ENCODE peak calls at places on chromosomes 4 and X, in ten cellular contexts. One of them, this sample, is unnamed. For H3K27me3, the result is how much of the 10 kb centered on the place peaks cover.

GRCh38 chrX:134484039-134484438 is 24.1 kb downstream of the HPRT1 start:
- DNase-seq in heart left ventricle: no peak
- DNase-seq in adrenal gland: no peak
- DNase-seq in IMR-90: peak
- DNase-seq in transverse colon: no peak
- DNase-seq in ovary: no peak
- DNase-seq in HCT116: peak
- DNase-seq in stomach: no peak
- DNase-seq in suprapubic skin: no peak
- DNase-seq in sigmoid colon: no peak
- DNase-seq in this sample: no peak

GRCh38 chr4:108166441-108167315 is 2.1 kb downstream of the LEF1 start:
- DNase-seq in heart left ventricle: no peak
- DNase-seq in adrenal gland: peak
- DNase-seq in IMR-90: no peak
- DNase-seq in transverse colon: peak
- DNase-seq in ovary: no peak
- DNase-seq in HCT116: no peak
- DNase-seq in stomach: peak
- DNase-seq in suprapubic skin: no peak
- DNase-seq in sigmoid colon: no peak
- DNase-seq in this sample: no peak

GRCh38 chrX:5236096-5236495 is 992.6 kb downstream of the NLGN4X start:
- DNase-seq in heart left ventricle: no peak
- DNase-seq in adrenal gland: no peak
- DNase-seq in IMR-90: no peak
- DNase-seq in transverse colon: no peak
- DNase-seq in ovary: no peak
- DNase-seq in HCT116: no peak
- DNase-seq in stomach: no peak
- DNase-seq in suprapubic skin: no peak
- DNase-seq in sigmoid colon: no peak
- DNase-seq in this sample: no peak

GRCh38 chrX:124507276-124507675 is 160.9 kb downstream of the SH2D1A start:
- DNase-seq in heart left ventricle: no peak
- DNase-seq in adrenal gland: no peak
- DNase-seq in IMR-90: no peak
- DNase-seq in transverse colon: no peak
- DNase-seq in ovary: no peak
- DNase-seq in HCT116: no peak
- DNase-seq in stomach: no peak
- DNase-seq in suprapubic skin: no peak
- DNase-seq in sigmoid colon: no peak
- DNase-seq in this sample: no peak

GRCh38 chr4:144787365-144788263 is 141.7 kb downstream of the HHIP start:
- DNase-seq in heart left ventricle: no peak
- DNase-seq in adrenal gland: no peak
- DNase-seq in IMR-90: peak
- DNase-seq in transverse colon: no peak
- DNase-seq in ovary: no peak
- DNase-seq in HCT116: peak
- DNase-seq in stomach: no peak
- DNase-seq in suprapubic skin: no peak
- DNase-seq in sigmoid colon: no peak
- DNase-seq in this sample: no peak

GRCh38 chr4:6128221-6128871 is 72.0 kb downstream of the JAKMIP1 start:
- DNase-seq in heart left ventricle: no peak
- DNase-seq in adrenal gland: no peak
- DNase-seq in IMR-90: no peak
- DNase-seq in transverse colon: no peak
- DNase-seq in ovary: no peak
- DNase-seq in HCT116: no peak
- DNase-seq in stomach: no peak
- DNase-seq in suprapubic skin: no peak
- DNase-seq in sigmoid colon: peak
- DNase-seq in this sample: no peak

GRCh38 chr4:16237715-16238114 is 11.4 kb upstream of the TAPT1 start:
- DNase-seq in heart left ventricle: no peak
- DNase-seq in adrenal gland: no peak
- DNase-seq in IMR-90: no peak
- DNase-seq in transverse colon: no peak
- DNase-seq in ovary: no peak
- DNase-seq in HCT116: no peak
- DNase-seq in stomach: no peak
- DNase-seq in suprapubic skin: no peak
- DNase-seq in sigmoid colon: no peak
- DNase-seq in this sample: no peak

GRCh38 chr4:108240356-108240755 is 71.6 kb upstream of the LEF1 start:
- DNase-seq in heart left ventricle: no peak
- DNase-seq in adrenal gland: no peak
- DNase-seq in IMR-90: peak
- DNase-seq in transverse colon: no peak
- DNase-seq in ovary: no peak
- DNase-seq in HCT116: no peak
- DNase-seq in stomach: no peak
- DNase-seq in suprapubic skin: no peak
- DNase-seq in sigmoid colon: no peak
- DNase-seq in this sample: no peak

GRCh38 chr4:2412534-2412884 is 5.9 kb downstream of the ZFYVE28 start:
- DNase-seq in heart left ventricle: no peak
- DNase-seq in adrenal gland: no peak
- DNase-seq in IMR-90: no peak
- DNase-seq in transverse colon: peak
- DNase-seq in ovary: no peak
- DNase-seq in HCT116: no peak
- DNase-seq in stomach: peak
- DNase-seq in suprapubic skin: no peak
- DNase-seq in sigmoid colon: no peak
- DNase-seq in this sample: no peak

GRCh38 chrX:139692908-139693307 is 15.1 kb downstream of the MCF2 start:
- DNase-seq in heart left ventricle: no peak
- DNase-seq in adrenal gland: no peak
- DNase-seq in IMR-90: no peak
- DNase-seq in transverse colon: no peak
- DNase-seq in ovary: no peak
- DNase-seq in HCT116: no peak
- DNase-seq in stomach: no peak
- DNase-seq in suprapubic skin: no peak
- DNase-seq in sigmoid colon: no peak
- DNase-seq in this sample: no peak

GRCh38 chr4:82799006-82799881 is 648 bp upstream of the SCD5 start:
- DNase-seq in heart left ventricle: no peak
- DNase-seq in adrenal gland: no peak
- DNase-seq in IMR-90: no peak
- DNase-seq in transverse colon: peak
- DNase-seq in ovary: peak
- DNase-seq in HCT116: no peak
- DNase-seq in stomach: peak
- DNase-seq in suprapubic skin: no peak
- DNase-seq in sigmoid colon: no peak
- DNase-seq in this sample: no peak

GRCh38 chrX:123698979-123699378 is 33.9 kb downstream of the THOC2 start:
- DNase-seq in heart left ventricle: no peak
- DNase-seq in adrenal gland: no peak
- DNase-seq in IMR-90: peak
- DNase-seq in transverse colon: no peak
- DNase-seq in ovary: no peak
- DNase-seq in HCT116: no peak
- DNase-seq in stomach: no peak
- DNase-seq in suprapubic skin: no peak
- DNase-seq in sigmoid colon: no peak
- DNase-seq in this sample: no peak

GRCh38 chr4:127997534-127998388 is 32.6 kb downstream of the ABHD18 start:
- DNase-seq in heart left ventricle: no peak
- DNase-seq in adrenal gland: no peak
- DNase-seq in IMR-90: peak
- DNase-seq in transverse colon: no peak
- DNase-seq in ovary: no peak
- DNase-seq in HCT116: no peak
- DNase-seq in stomach: no peak
- DNase-seq in suprapubic skin: no peak
- DNase-seq in sigmoid colon: no peak
- DNase-seq in this sample: no peak

GRCh38 chrX:19514791-19515614 is at the start of gene MAP3K15:
- DNase-seq in heart left ventricle: no peak
- DNase-seq in adrenal gland: peak
- DNase-seq in IMR-90: no peak
- DNase-seq in transverse colon: peak
- DNase-seq in ovary: peak
- DNase-seq in HCT116: no peak
- DNase-seq in stomach: peak
- DNase-seq in suprapubic skin: no peak
- DNase-seq in sigmoid colon: no peak
- DNase-seq in this sample: no peak

GRCh38 chrX:102599950-102600579 is 750 bp downstream of the ARMCX5 start:
- DNase-seq in heart left ventricle: no peak
- DNase-seq in adrenal gland: no peak
- DNase-seq in IMR-90: peak
- DNase-seq in transverse colon: no peak
- DNase-seq in ovary: no peak
- DNase-seq in HCT116: no peak
- DNase-seq in stomach: no peak
- DNase-seq in suprapubic skin: no peak
- DNase-seq in sigmoid colon: no peak
- DNase-seq in this sample: no peak

GRCh38 chr4:40719008-40719623 is 30.6 kb upstream of the NSUN7 start:
- DNase-seq in heart left ventricle: no peak
- DNase-seq in adrenal gland: no peak
- DNase-seq in IMR-90: peak
- DNase-seq in transverse colon: no peak
- DNase-seq in ovary: no peak
- DNase-seq in HCT116: peak
- DNase-seq in stomach: no peak
- DNase-seq in suprapubic skin: no peak
- DNase-seq in sigmoid colon: no peak
- DNase-seq in this sample: no peak

DNA sequence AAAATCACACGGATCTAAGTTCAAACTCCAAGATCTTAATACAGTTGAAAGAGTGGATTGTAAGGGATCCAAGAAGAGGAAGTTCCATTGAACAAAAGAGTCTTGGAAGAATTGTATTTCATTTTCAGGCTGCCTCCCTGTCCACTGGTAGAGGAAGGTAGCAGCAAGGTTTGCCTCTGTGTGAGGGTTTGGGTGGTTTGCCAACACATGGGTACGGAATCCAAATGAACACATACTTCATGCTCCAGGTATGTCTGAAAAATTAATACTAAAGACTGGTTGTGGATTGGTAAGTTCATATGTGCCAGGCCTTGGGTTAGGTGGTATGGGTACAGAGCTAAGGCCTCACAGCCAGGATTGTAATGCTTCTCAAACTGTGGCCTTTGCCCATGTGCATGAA is 523.6 kb upstream of the BOD1L1 start:
- DNase-seq in heart left ventricle: no peak
- DNase-seq in adrenal gland: no peak
- DNase-seq in IMR-90: peak
- DNase-seq in transverse colon: no peak
- DNase-seq in ovary: no peak
- DNase-seq in HCT116: no peak
- DNase-seq in stomach: no peak
- DNase-seq in suprapubic skin: no peak
- DNase-seq in sigmoid colon: no peak
- DNase-seq in this sample: no peak
- TF ChIP-seq POLR2A in heart left ventricle: no peak
- TF ChIP-seq POLR2A in adrenal gland: no peak
- TF ChIP-seq POLR2A in IMR-90: no peak
- TF ChIP-seq POLR2A in transverse colon: no peak
- TF ChIP-seq POLR2A in ovary: no peak
- TF ChIP-seq POLR2A in HCT116: no peak
- TF ChIP-seq POLR2A in stomach: no peak
- TF ChIP-seq POLR2A in suprapubic skin: no peak
- TF ChIP-seq POLR2A in sigmoid colon: no peak
- TF ChIP-seq POLR2A in this sample: no peak

DNA sequence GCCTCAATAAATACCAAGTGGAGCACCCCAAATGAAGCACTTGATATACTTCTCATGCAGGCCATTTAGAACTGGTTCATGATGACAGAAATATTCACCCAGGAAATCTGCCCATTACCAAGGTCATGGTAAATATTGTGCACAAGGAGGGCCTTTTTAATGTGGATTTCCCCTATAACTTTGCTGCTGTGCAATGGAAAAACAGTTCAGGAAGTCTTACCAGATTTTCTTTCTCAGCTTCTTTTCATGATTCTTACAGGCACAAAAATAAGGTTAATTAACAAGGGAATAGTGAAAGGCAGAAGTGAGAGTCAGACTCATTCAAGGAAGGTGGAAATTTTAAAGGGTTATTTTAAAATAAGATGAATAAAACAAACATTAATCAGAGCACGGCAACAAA is 904.3 kb upstream of the GRIA3 start:
- DNase-seq in heart left ventricle: no peak
- DNase-seq in adrenal gland: no peak
- DNase-seq in IMR-90: no peak
- DNase-seq in transverse colon: no peak
- DNase-seq in ovary: no peak
- DNase-seq in HCT116: no peak
- DNase-seq in stomach: no peak
- DNase-seq in suprapubic skin: no peak
- DNase-seq in sigmoid colon: no peak
- DNase-seq in this sample: no peak
- H3K27me3 ChIP-seq in heart left ventricle: under half
- H3K27me3 ChIP-seq in adrenal gland: under half
- H3K27me3 ChIP-seq in IMR-90: under half
- H3K27me3 ChIP-seq in transverse colon: under half
- H3K27me3 ChIP-seq in ovary: under half
- H3K27me3 ChIP-seq in HCT116: under half
- H3K27me3 ChIP-seq in stomach: under half
- H3K27me3 ChIP-seq in suprapubic skin: under half
- H3K27me3 ChIP-seq in sigmoid colon: under half
- H3K27me3 ChIP-seq in this sample: under half

GRCh38 chrX:115679460-115679859 is 118.5 kb downstream of the PLS3 start:
- DNase-seq in heart left ventricle: no peak
- DNase-seq in adrenal gland: no peak
- DNase-seq in IMR-90: peak
- DNase-seq in transverse colon: no peak
- DNase-seq in ovary: no peak
- DNase-seq in HCT116: peak
- DNase-seq in stomach: no peak
- DNase-seq in suprapubic skin: no peak
- DNase-seq in sigmoid colon: no peak
- DNase-seq in this sample: no peak
- TF ChIP-seq CTCF in heart left ventricle: peak
- TF ChIP-seq CTCF in adrenal gland: peak
- TF ChIP-seq CTCF in IMR-90: peak
- TF ChIP-seq CTCF in transverse colon: no peak
- TF ChIP-seq CTCF in ovary: peak
- TF ChIP-seq CTCF in HCT116: peak
- TF ChIP-seq CTCF in stomach: no peak
- TF ChIP-seq CTCF in suprapubic skin: no peak
- TF ChIP-seq CTCF in sigmoid colon: peak
- TF ChIP-seq CTCF in this sample: no peak

DNA sequence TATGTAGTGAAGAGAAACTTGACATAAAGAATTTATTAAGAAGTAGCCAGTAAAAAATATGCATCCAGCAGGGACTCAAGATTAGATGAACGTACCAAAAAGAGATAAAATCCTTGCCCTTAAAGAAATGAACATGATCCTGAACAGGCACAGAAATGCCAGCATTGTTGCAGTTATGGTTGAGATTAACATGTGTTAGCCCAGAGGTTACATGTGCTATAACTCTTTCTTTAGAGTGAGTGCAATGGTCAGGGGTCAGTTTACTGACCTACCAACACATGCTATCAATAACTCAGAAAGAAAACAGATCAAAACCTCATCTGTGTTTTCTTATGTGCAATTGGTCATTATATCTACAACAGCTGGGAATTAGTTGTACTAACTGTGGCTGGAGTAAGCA is 166.1 kb upstream of the NDST3 start:
- DNase-seq in heart left ventricle: no peak
- DNase-seq in adrenal gland: no peak
- DNase-seq in IMR-90: no peak
- DNase-seq in transverse colon: no peak
- DNase-seq in ovary: no peak
- DNase-seq in HCT116: no peak
- DNase-seq in stomach: no peak
- DNase-seq in suprapubic skin: no peak
- DNase-seq in sigmoid colon: no peak
- DNase-seq in this sample: no peak
- TF ChIP-seq POLR2A in heart left ventricle: no peak
- TF ChIP-seq POLR2A in adrenal gland: no peak
- TF ChIP-seq POLR2A in IMR-90: no peak
- TF ChIP-seq POLR2A in transverse colon: no peak
- TF ChIP-seq POLR2A in ovary: no peak
- TF ChIP-seq POLR2A in HCT116: no peak
- TF ChIP-seq POLR2A in stomach: no peak
- TF ChIP-seq POLR2A in suprapubic skin: no peak
- TF ChIP-seq POLR2A in sigmoid colon: no peak
- TF ChIP-seq POLR2A in this sample: no peak